ENCODE peak calls at places on chromosomes 16 and 17, in five cellular contexts. M, U, T, C and S are unnamed samples.

GRCh38 chr16:22070361-22071351 is 21.7 kb upstream of the VWA3A start:
- DNase-seq in M (no peak), U (no peak), T (no peak), C (no peak), S (no peak)

GRCh38 chr16:84918006-84918909 is 93.1 kb downstream of the ZDHHC7 start:
- DNase-seq in M (no peak), U (no peak), T (no peak), C (no peak), S (no peak)

GRCh38 chr17:50033316-50033715 is 22.6 kb upstream of the ITGA3 start:
- DNase-seq in M (peak), U (no peak), T (no peak), C (no peak), S (no peak)

GRCh38 chr16:59593256-59593655 is 859.1 kb upstream of the GOT2 start:
- DNase-seq in M (no peak), U (no peak), T (no peak), C (no peak), S (no peak)

GRCh38 chr16:426115-426905 is 861 bp downstream of the RAB11FIP3 start:
- DNase-seq in M (no peak), U (peak), T (no peak), C (no peak), S (peak)

GRCh38 chr16:79110953-79111352 is 489.6 kb downstream of the MAF start:
- DNase-seq in M (no peak), U (no peak), T (no peak), C (no peak), S (no peak)

GRCh38 chr17:19494961-19495806 is 38.5 kb upstream of the SLC47A1 start:
- DNase-seq in M (no peak), U (no peak), T (no peak), C (no peak), S (no peak)

GRCh38 chr17:43753488-43754129 is 5.0 kb downstream of the SOST start:
- DNase-seq in M (no peak), U (peak), T (no peak), C (no peak), S (no peak)

GRCh38 chr17:4156750-4157381 is 13.9 kb downstream of the CYB5D2 start:
- DNase-seq in M (no peak), U (no peak), T (no peak), C (no peak), S (no peak)

GRCh38 chr17:19742495-19742894 is 5.6 kb downstream of the ALDH3A1 start:
- DNase-seq in M (no peak), U (no peak), T (no peak), C (no peak), S (no peak)

GRCh38 chr16:9075299-9076071 is 16.0 kb upstream of the HAPSTR1 start:
- DNase-seq in M (no peak), U (no peak), T (no peak), C (no peak), S (no peak)

GRCh38 chr17:61330174-61331150 is 69.2 kb upstream of the TBX2 start:
- DNase-seq in M (no peak), U (no peak), T (no peak), C (no peak), S (no peak)

GRCh38 chr16:87464691-87465300 is 28.0 kb downstream of the ZCCHC14 start:
- DNase-seq in M (peak), U (peak), T (peak), C (peak), S (peak)

GRCh38 chr17:10751569-10751968 is 21.7 kb upstream of the TMEM220 start:
- DNase-seq in M (no peak), U (no peak), T (no peak), C (no peak), S (no peak)

GRCh38 chr16:12975766-12976165 is 74.4 kb downstream of the SHISA9 start:
- DNase-seq in M (no peak), U (no peak), T (no peak), C (no peak), S (no peak)

GRCh38 chr17:694239-694638 is 20.4 kb downstream of the VPS53 start:
- DNase-seq in M (no peak), U (no peak), T (no peak), C (no peak), S (peak)

GRCh38 chr17:51279183-51279582 is 18.8 kb downstream of the UTP18 start:
- DNase-seq in M (no peak), U (no peak), T (no peak), C (no peak), S (no peak)

GRCh38 chr17:32256012-32256694 is 9.5 kb upstream of the RHBDL3 start:
- DNase-seq in M (no peak), U (no peak), T (no peak), C (no peak), S (no peak)

GRCh38 chr16:901715-902601 is 68.8 kb downstream of the LMF1 start:
- DNase-seq in M (no peak), U (no peak), T (no peak), C (no peak), S (no peak)

GRCh38 chr17:29933379-29933778 is 3.4 kb upstream of the SSH2 start:
- DNase-seq in M (no peak), U (peak), T (no peak), C (peak), S (peak)

GRCh38 chr17:77308768-77309726 is 168.3 kb downstream of the SEC14L1 start:
- DNase-seq in M (no peak), U (peak), T (no peak), C (no peak), S (peak)